ENCODE peak calls at places on chromosomes 13 and 19, in five cellular contexts. B is stimulated activated CD4-positive, alpha-beta T cell treated with anti-CD3 and anti-CD28 coated beads, Interleukin-4, amount 100 ng/mL, for 4 hours; Z is activated CD4-positive, alpha-beta T cell treated with anti-CD3 and anti-CD28 coated beads for 24 hours; X is AG04450; C is fibroblast of pulmonary artery. E is an unnamed sample.

GRCh38 chr19:2783781-2784145 is 690 bp upstream of the SGTA start:
- DNase-seq in Z (no peak), B (no peak), C (no peak), X (no peak), E (no peak)

GRCh38 chr13:61508936-61509335 is 93.3 kb upstream of the PCDH20 start:
- DNase-seq in B (no peak), C (no peak), Z (no peak), X (no peak), E (no peak)

GRCh38 chr19:17398902-17399527 is 5.0 kb upstream of the CCDC194 start:
- DNase-seq in B (no peak), X (no peak), C (no peak), Z (no peak), E (no peak)

GRCh38 chr13:46893820-46894533 is 2.9 kb downstream of the HTR2A start:
- DNase-seq in X (no peak), Z (peak; percentile 21), B (peak; percentile 44), C (peak; percentile 49), E (peak; percentile 78)

GRCh38 chr13:103510007-103510406 is 443.8 kb upstream of the SLC10A2 start:
- DNase-seq in C (no peak), Z (no peak), B (no peak), X (no peak), E (no peak)

GRCh38 chr13:100254002-100254401 is 165.1 kb downstream of the PCCA start:
- DNase-seq in X (no peak), B (no peak), C (peak; percentile 29), Z (no peak), E (no peak)

GRCh38 chr13:52127378-52127777 is 1.5 kb downstream of the NEK5 start:
- DNase-seq in B (no peak), X (no peak), Z (no peak), C (no peak), E (no peak)

GRCh38 chr13:28621439-28621838 is 37.5 kb upstream of the POMP start:
- DNase-seq in Z (no peak), X (no peak), B (no peak), C (no peak), E (no peak)

GRCh38 chr19:19459707-19460251 is 54.3 kb downstream of the GATAD2A start:
- DNase-seq in C (peak; percentile 66), X (no peak), Z (peak; percentile 40), B (peak; percentile 72), E (no peak)

GRCh38 chr13:94344126-94344863 is 135.2 kb downstream of the DCT start:
- DNase-seq in C (no peak), Z (no peak), X (no peak), B (no peak), E (no peak)

GRCh38 chr13:98279473-98280175 is 102.6 kb upstream of the RNF113B start:
- DNase-seq in Z (no peak), B (no peak), C (no peak), X (no peak), E (no peak)

GRCh38 chr13:38900188-38900587 is 90.4 kb downstream of the STOML3 start:
- DNase-seq in Z (no peak), C (no peak), X (no peak), B (no peak), E (peak; percentile 53)

GRCh38 chr19:43290568-43291359 is 21.4 kb upstream of the PSG9 start:
- DNase-seq in B (no peak), C (peak; percentile 13), X (no peak), Z (no peak), E (no peak)

GRCh38 chr13:53124568-53125094 is 96.0 kb downstream of the OLFM4 start:
- DNase-seq in X (no peak), Z (no peak), B (no peak), C (no peak), E (no peak)

GRCh38 chr13:31094331-31095015 is 67.2 kb downstream of the HSPH1 start:
- DNase-seq in C (no peak), Z (no peak), X (no peak), B (no peak), E (no peak)

GRCh38 chr13:68369739-68370138 is 1139.6 kb upstream of the PCDH9 start:
- DNase-seq in Z (no peak), B (no peak), X (no peak), C (no peak), E (no peak)

GRCh38 chr13:32791545-32792172 is 205.4 kb downstream of the PDS5B start:
- DNase-seq in C (no peak), Z (no peak), X (no peak), B (no peak), E (no peak)

GRCh38 chr13:111658150-111659100 is 338.0 kb downstream of the TEX29 start:
- DNase-seq in C (no peak), Z (no peak), X (no peak), B (no peak), E (peak; percentile 37)

GRCh38 chr13:50365683-50366391 is 350.6 kb downstream of the KCNRG start:
- DNase-seq in C (no peak), Z (peak; percentile 35), B (peak; percentile 70), X (no peak), E (peak; percentile 30)

GRCh38 chr13:50518791-50519201 is 324.7 kb downstream of the DLEU7 start:
- DNase-seq in B (no peak), X (peak; percentile 47), C (no peak), Z (no peak), E (no peak)

GRCh38 chr13:99308481-99309087 is 1.4 kb upstream of the GPR183 start:
- DNase-seq in B (no peak), Z (no peak), C (peak; percentile 68), X (no peak), E (no peak)

GRCh38 chr19:30117636-30118145 is 175.7 kb downstream of the URI1 start:
- DNase-seq in Z (no peak), X (no peak), B (no peak), C (no peak), E (no peak)

GRCh38 chr19:29193116-29193515 is 19.8 kb downstream of the UQCRFS1 start:
- DNase-seq in X (no peak), Z (no peak), C (no peak), B (no peak), E (no peak)

GRCh38 chr13:98879127-98879520 is 98.7 kb downstream of the DOCK9 start:
- DNase-seq in Z (no peak), B (no peak), X (no peak), C (no peak), E (no peak)

GRCh38 chr19:51529301-51529700 is 2.2 kb downstream of the SIGLEC6 start:
- DNase-seq in X (no peak), C (no peak), B (no peak), Z (no peak), E (no peak)

GRCh38 chr19:11848594-11849263 is at the start of gene ZNF439:
- DNase-seq in X (peak; percentile 18), Z (peak; percentile 74), B (peak; percentile 84), C (peak; percentile 63), E (no peak)

GRCh38 chr13:51324714-51325440 is 14.6 kb upstream of the SERPINE3 start:
- DNase-seq in X (no peak), B (no peak), C (no peak), Z (no peak), E (no peak)

GRCh38 chr19:33292595-33293254 is 9.6 kb downstream of the CEBPA start:
- DNase-seq in B (no peak), X (no peak), Z (no peak), C (no peak), E (no peak)

GRCh38 chr13:44040754-44041100 is 161.0 kb downstream of the LACC1 start:
- DNase-seq in B (no peak), X (no peak), Z (no peak), C (peak; percentile 26), E (no peak)

GRCh38 chr13:93775507-93776108 is 549.0 kb downstream of the GPC6 start:
- DNase-seq in B (no peak), X (peak; percentile 55), C (peak; percentile 67), Z (no peak), E (no peak)

GRCh38 chr13:95176611-95177259 is 124.5 kb downstream of the ABCC4 start:
- DNase-seq in Z (no peak), B (peak; percentile 4), X (no peak), C (peak; percentile 35), E (no peak)

GRCh38 chr19:1822210-1822609 is 10.1 kb upstream of the ATP8B3 start:
- DNase-seq in Z (no peak), C (no peak), B (no peak), X (no peak), E (no peak)

GRCh38 chr19:46604781-46605355 is 3.7 kb downstream of the CALM3 start:
- DNase-seq in Z (no peak), C (no peak), B (no peak), X (no peak), E (no peak)

E was measured in HAP-1.